ENCODE peak calls at places on chromosomes 13 and 19, in seven cellular contexts. N, B, H, M, R, P and C are unnamed samples. For H3K4me1, the result is how much of the 10 kb centered on the place peaks cover.

GRCh38 chr13:75762066-75762937 is 126.2 kb downstream of the LMO7 start:
- DNase-seq in N (peak), B (peak), H (no peak), M (no peak), R (no peak), P (no peak), C (no peak)

GRCh38 chr19:32809254-32809653 is 60.3 kb downstream of the SLC7A9 start:
- DNase-seq in N (no peak), B (no peak), H (no peak), M (no peak), R (no peak), P (no peak), C (no peak)

GRCh38 chr19:11373166-11373884 is 1.1 kb upstream of the SWSAP1 start:
- DNase-seq in N (no peak), B (no peak), H (no peak), M (no peak), R (no peak), P (no peak), C (no peak)

GRCh38 chr19:1856345-1856697 is 7.1 kb downstream of the KLF16 start:
- DNase-seq in N (no peak), B (no peak), H (no peak), M (no peak), R (no peak), P (no peak), C (no peak)

GRCh38 chr19:58558623-58559274 is 338 bp upstream of the UBE2M start:
- DNase-seq in N (peak), B (peak), H (peak), M (peak), R (peak), P (peak), C (peak)

GRCh38 chr13:106526748-106527488 is 8.5 kb downstream of the EFNB2 start:
- DNase-seq in N (no peak), B (no peak), H (no peak), M (no peak), R (no peak), P (no peak), C (no peak)

GRCh38 chr13:98847780-98848179 is 95.3 kb upstream of the SLC15A1 start:
- DNase-seq in N (no peak), B (no peak), H (no peak), M (no peak), R (peak), P (no peak), C (no peak)

GRCh38 chr13:49064459-49064858 is 88.7 kb downstream of the FNDC3A start:
- DNase-seq in N (no peak), B (no peak), H (no peak), M (no peak), R (no peak), P (no peak), C (no peak)

GRCh38 chr13:103394670-103395069 is 328.5 kb upstream of the SLC10A2 start:
- DNase-seq in N (no peak), B (no peak), H (no peak), M (no peak), R (no peak), P (no peak), C (no peak)

GRCh38 chr13:33690321-33690720 is 127.6 kb upstream of the RFC3 start:
- DNase-seq in N (no peak), B (no peak), H (no peak), M (no peak), R (no peak), P (no peak), C (no peak)

GRCh38 chr19:31312004-31312403 is 37.2 kb downstream of the TSHZ3 start:
- DNase-seq in N (peak), B (no peak), H (no peak), M (no peak), R (peak), P (no peak), C (no peak)

GRCh38 chr13:44362394-44363040 is 11.1 kb upstream of the SERP2 start:
- DNase-seq in N (no peak), B (no peak), H (no peak), M (no peak), R (no peak), P (no peak), C (no peak)

GRCh38 chr19:7242601-7243258 is 51.5 kb downstream of the INSR start:
- DNase-seq in N (peak), B (no peak), H (no peak), M (no peak), R (no peak), P (no peak), C (no peak)

GRCh38 chr19:47471733-47472457 is at the start of gene SLC8A2:
- DNase-seq in N (peak), B (peak), H (peak), M (peak), R (peak), P (no peak), C (no peak)

GRCh38 chr19:38006361-38007045 is 99.5 kb downstream of the SIPA1L3 start:
- DNase-seq in N (no peak), B (no peak), H (no peak), M (no peak), R (no peak), P (no peak), C (no peak)

GRCh38 chr19:53881482-53882390 is at the start of gene PRKCG:
- DNase-seq in N (no peak), B (peak), H (peak), M (peak), R (no peak), P (no peak), C (peak)

GRCh38 chr19:50658438-50659317 is 9.4 kb downstream of the C19orf81 start:
- DNase-seq in N (peak), B (peak), H (peak), M (peak), R (peak), P (peak), C (no peak)

GRCh38 chr13:32911506-32911905 is 104.7 kb upstream of the KL start:
- DNase-seq in N (peak), B (peak), H (no peak), M (no peak), R (no peak), P (no peak), C (no peak)

GRCh38 chr19:49411681-49412321 is 11.4 kb downstream of the PTH2 start:
- DNase-seq in N (no peak), B (no peak), H (no peak), M (no peak), R (no peak), P (no peak), C (no peak)

GRCh38 chr19:49415810-49416200 is 7.4 kb downstream of the PTH2 start:
- DNase-seq in N (no peak), B (no peak), H (no peak), M (no peak), R (no peak), P (no peak), C (no peak)

GRCh38 chr19:49414256-49414655 is 9.0 kb downstream of the PTH2 start:
- DNase-seq in N (no peak), B (no peak), H (no peak), M (no peak), R (no peak), P (no peak), C (no peak)

GRCh38 chr19:49415102-49415809 is 8.0 kb downstream of the PTH2 start:
- DNase-seq in N (no peak), B (no peak), H (no peak), M (no peak), R (no peak), P (no peak), C (no peak)

GRCh38 chr19:49413348-49413747 is 9.9 kb downstream of the PTH2 start:
- DNase-seq in N (peak), B (no peak), H (no peak), M (no peak), R (no peak), P (no peak), C (no peak)
- H3K4me1 ChIP-seq in N (under half), B (under half), H (under half), M (under half), R (under half), P (under half), C (under half)

GRCh38 chr13:91397595-91397994 is 826 bp upstream of the GPC5 start:
- DNase-seq in N (no peak), B (no peak), H (no peak), M (no peak), R (no peak), P (no peak), C (no peak)

GRCh38 chr13:91401916-91402315 is 3.5 kb downstream of the GPC5 start:
- DNase-seq in N (no peak), B (no peak), H (no peak), M (no peak), R (no peak), P (no peak), C (no peak)

GRCh38 chr13:91398413-91399188 is at the start of gene GPC5:
- DNase-seq in N (peak), B (peak), H (peak), M (peak), R (peak), P (peak), C (peak)

GRCh38 chr13:91399189-91400093 is 1.0 kb downstream of the GPC5 start:
- DNase-seq in N (no peak), B (no peak), H (no peak), M (no peak), R (peak), P (no peak), C (no peak)

DNA sequence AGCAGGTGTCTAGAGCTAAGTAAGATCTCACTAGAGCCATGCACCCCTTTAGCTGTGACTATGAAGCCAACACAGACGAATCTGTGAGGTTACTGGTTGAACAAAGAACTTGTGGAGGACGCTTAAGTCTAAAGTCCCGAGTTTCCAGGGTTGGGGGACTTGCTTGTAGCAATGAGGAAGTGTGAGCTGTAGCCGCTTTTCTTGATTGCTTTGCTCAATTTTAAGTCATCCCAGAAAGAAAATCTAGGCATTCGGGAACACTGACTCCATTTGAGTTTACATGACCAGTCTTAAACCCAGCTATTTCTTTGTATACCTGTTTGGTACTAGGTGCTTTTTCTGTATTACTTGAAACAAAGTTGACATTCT is 1.7 kb downstream of the GPC5 start:
- DNase-seq in N (no peak), B (no peak), H (no peak), M (no peak), R (no peak), P (no peak), C (no peak)
- H3K27ac ChIP-seq in N (no peak), B (no peak), H (no peak), M (no peak), R (no peak), P (no peak), C (no peak)

GRCh38 chr19:18309525-18310064 is 13.3 kb downstream of the LSM4 start:
- DNase-seq in N (no peak), B (no peak), H (no peak), M (peak), R (no peak), P (no peak), C (no peak)
- TF ChIP-seq POLR2A in N (no peak), B (no peak), H (no peak), M (no peak), R (no peak), P (no peak), C (no peak)

GRCh38 chr19:43778651-43779050 is 2.1 kb downstream of the KCNN4 start:
- DNase-seq in N (no peak), B (no peak), H (no peak), M (no peak), R (no peak), P (no peak), C (no peak)
- H3K4me1 ChIP-seq in N (under half), B (half or more), H (half or more), M (under half), R (under half), P (under half), C (under half)

GRCh38 chr13:46339035-46339666 is 47.9 kb downstream of the RUBCNL start:
- DNase-seq in N (peak), B (no peak), H (peak), M (no peak), R (peak), P (no peak), C (no peak)
- H3K27ac ChIP-seq in N (no peak), B (no peak), H (no peak), M (no peak), R (no peak), P (no peak), C (no peak)

GRCh38 chr13:111905609-111905945 is 161.4 kb upstream of the SOX1 start:
- DNase-seq in N (no peak), B (no peak), H (no peak), M (no peak), R (no peak), P (no peak), C (no peak)
- TF ChIP-seq POLR2A in N (no peak), B (no peak), H (no peak), M (no peak), R (no peak), P (no peak), C (no peak)